ENCODE peak calls at places on chromosomes 6 and 20, in seven cellular contexts. Z, X, I, V, B, F and G are unnamed samples.

GRCh38 chr20:57672164-57672563 is 37.7 kb downstream of the PMEPA1 start:
- DNase-seq in Z (no peak), X (no peak), I (no peak), V (no peak), B (no peak), F (no peak), G (no peak)

GRCh38 chr6:119261944-119262284 is 87.6 kb downstream of the MAN1A1 start:
- DNase-seq in Z (no peak), X (no peak), I (no peak), V (no peak), B (no peak), F (no peak), G (no peak)

GRCh38 chr6:2677080-2677593 is 73.6 kb downstream of the MYLK4 start:
- DNase-seq in Z (no peak), X (no peak), I (no peak), V (no peak), B (no peak), F (no peak), G (no peak)

GRCh38 chr6:4220619-4221018 is 85.2 kb upstream of the ECI2 start:
- DNase-seq in Z (no peak), X (peak), I (no peak), V (no peak), B (no peak), F (no peak), G (peak)

GRCh38 chr20:56634735-56635422 is 5.8 kb downstream of the TFAP2C start:
- DNase-seq in Z (peak), X (no peak), I (peak), V (no peak), B (peak), F (no peak), G (no peak)

GRCh38 chr6:95742895-95743294 is 165.6 kb downstream of the MANEA start:
- DNase-seq in Z (no peak), X (no peak), I (no peak), V (no peak), B (no peak), F (no peak), G (no peak)

GRCh38 chr6:139597087-139597763 is 222.8 kb upstream of the CITED2 start:
- DNase-seq in Z (no peak), X (no peak), I (no peak), V (no peak), B (no peak), F (no peak), G (no peak)

GRCh38 chr6:84773431-84774173 is 9.2 kb upstream of the TBX18 start:
- DNase-seq in Z (no peak), X (no peak), I (no peak), V (peak), B (peak), F (peak), G (no peak)

GRCh38 chr6:124487778-124488431 is 474.3 kb upstream of the RNF217 start:
- DNase-seq in Z (peak), X (no peak), I (peak), V (no peak), B (peak), F (no peak), G (no peak)

GRCh38 chr6:157690441-157691210 is 132.4 kb upstream of the SNX9 start:
- DNase-seq in Z (no peak), X (no peak), I (no peak), V (no peak), B (no peak), F (no peak), G (no peak)

GRCh38 chr6:34143884-34144580 is 1.9 kb downstream of the GRM4 start:
- DNase-seq in Z (no peak), X (no peak), I (peak), V (peak), B (peak), F (peak), G (no peak)

GRCh38 chr6:45988635-45989034 is 27.0 kb downstream of the CLIC5 start:
- DNase-seq in Z (no peak), X (no peak), I (no peak), V (peak), B (no peak), F (no peak), G (no peak)

GRCh38 chr20:11159728-11160127 is 485.9 kb upstream of the JAG1 start:
- DNase-seq in Z (peak), X (no peak), I (peak), V (no peak), B (no peak), F (no peak), G (no peak)

GRCh38 chr6:40347571-40348011 is 239.6 kb downstream of the LRFN2 start:
- DNase-seq in Z (no peak), X (no peak), I (no peak), V (peak), B (no peak), F (peak), G (no peak)

GRCh38 chr20:17898548-17898994 is 70.0 kb downstream of the SNX5 start:
- DNase-seq in Z (peak), X (no peak), I (peak), V (peak), B (peak), F (peak), G (no peak)

GRCh38 chr20:61923371-61924166 is 142.1 kb downstream of the TAF4 start:
- DNase-seq in Z (no peak), X (no peak), I (no peak), V (no peak), B (no peak), F (no peak), G (no peak)

GRCh38 chr6:33880104-33880678 is 76.4 kb upstream of the MLN start:
- DNase-seq in Z (no peak), X (no peak), I (no peak), V (no peak), B (no peak), F (no peak), G (no peak)

GRCh38 chr6:105606871-105607421 is 204.1 kb upstream of the PREP start:
- DNase-seq in Z (no peak), X (no peak), I (no peak), V (no peak), B (peak), F (no peak), G (no peak)

GRCh38 chr6:150765457-150765764 is 100.1 kb upstream of the MTHFD1L start:
- DNase-seq in Z (no peak), X (no peak), I (no peak), V (no peak), B (no peak), F (no peak), G (no peak)

GRCh38 chr6:167467282-167467681 is 142.4 kb downstream of the TTLL2 start:
- DNase-seq in Z (no peak), X (no peak), I (no peak), V (no peak), B (no peak), F (no peak), G (no peak)

GRCh38 chr6:53647437-53648094 is 18.0 kb downstream of the KLHL31 start:
- DNase-seq in Z (no peak), X (no peak), I (peak), V (no peak), B (peak), F (no peak), G (no peak)